ENCODE peak calls at places on chromosome 11, in five cellular contexts. N, X, V, P and L are unnamed samples.

GRCh38 chr11:8013833-8014232 is 26.7 kb downstream of the EIF3F start:
- DNase-seq in N (no peak), X (no peak), V (no peak), P (no peak), L (no peak)

GRCh38 chr11:125423247-125423849 is 72.7 kb downstream of the FEZ1 start:
- DNase-seq in N (no peak), X (peak; percentile 19), V (no peak), P (no peak), L (peak; percentile 52)

GRCh38 chr11:76256448-76256847 is 50.1 kb upstream of the WNT11 start:
- DNase-seq in N (no peak), X (no peak), V (no peak), P (no peak), L (no peak)

GRCh38 chr11:34614334-34615113 is 6.4 kb upstream of the EHF start:
- DNase-seq in N (no peak), X (no peak), V (peak; percentile 16), P (no peak), L (no peak)

GRCh38 chr11:2298795-2299747 is 2.6 kb downstream of the C11orf21 start:
- DNase-seq in N (peak; percentile 21), X (no peak), V (no peak), P (peak; percentile 40), L (peak; percentile 70)

GRCh38 chr11:69257134-69257533 is 36.8 kb upstream of the MYEOV start:
- DNase-seq in N (no peak), X (no peak), V (no peak), P (no peak), L (no peak)

GRCh38 chr11:121452609-121453150 is at the start of gene SORL1-AS1:
- DNase-seq in N (peak; percentile 48), X (no peak), V (no peak), P (no peak), L (peak; percentile 47)

GRCh38 chr11:16178273-16178672 is 178.1 kb downstream of the SOX6 start:
- DNase-seq in N (no peak), X (no peak), V (no peak), P (no peak), L (no peak)

GRCh38 chr11:111976119-111976518 is 39.0 kb downstream of the DIXDC1 start:
- DNase-seq in N (no peak), X (no peak), V (no peak), P (no peak), L (no peak)

GRCh38 chr11:7514099-7514725 is 413 bp downstream of the PPFIBP2 start:
- DNase-seq in N (no peak), X (no peak), V (no peak), P (no peak), L (no peak)

GRCh38 chr11:12544986-12545775 is 129.0 kb upstream of the TEAD1 start:
- DNase-seq in N (peak; percentile 42), X (no peak), V (peak; percentile 36), P (no peak), L (no peak)

GRCh38 chr11:34250732-34251639 is 106.8 kb downstream of the ABTB2 start:
- DNase-seq in N (peak; percentile 84), X (peak; percentile 75), V (no peak), P (peak; percentile 89), L (peak; percentile 91)

GRCh38 chr11:60193687-60194433 is 11.0 kb upstream of the MS4A6A start:
- DNase-seq in N (peak; percentile 89), X (peak; percentile 56), V (peak; percentile 0), P (peak; percentile 43), L (peak; percentile 89)

GRCh38 chr11:93659841-93660240 is 1.6 kb upstream of the CEP295 start:
- DNase-seq in N (no peak), X (no peak), V (peak; percentile 32), P (no peak), L (no peak)

GRCh38 chr11:111808063-111808588 is 41.9 kb upstream of the PPP2R1B start:
- DNase-seq in N (no peak), X (no peak), V (no peak), P (no peak), L (no peak)

GRCh38 chr11:45704133-45704532 is 38.7 kb upstream of the CHST1 start:
- DNase-seq in N (no peak), X (no peak), V (no peak), P (no peak), L (no peak)

GRCh38 chr11:130216591-130217132 is 57.1 kb downstream of the ST14 start:
- DNase-seq in N (no peak), X (no peak), V (no peak), P (no peak), L (no peak)

GRCh38 chr11:85806876-85807275 is 4.1 kb downstream of the SYTL2 start:
- DNase-seq in N (peak; percentile 76), X (no peak), V (no peak), P (no peak), L (no peak)

DNA sequence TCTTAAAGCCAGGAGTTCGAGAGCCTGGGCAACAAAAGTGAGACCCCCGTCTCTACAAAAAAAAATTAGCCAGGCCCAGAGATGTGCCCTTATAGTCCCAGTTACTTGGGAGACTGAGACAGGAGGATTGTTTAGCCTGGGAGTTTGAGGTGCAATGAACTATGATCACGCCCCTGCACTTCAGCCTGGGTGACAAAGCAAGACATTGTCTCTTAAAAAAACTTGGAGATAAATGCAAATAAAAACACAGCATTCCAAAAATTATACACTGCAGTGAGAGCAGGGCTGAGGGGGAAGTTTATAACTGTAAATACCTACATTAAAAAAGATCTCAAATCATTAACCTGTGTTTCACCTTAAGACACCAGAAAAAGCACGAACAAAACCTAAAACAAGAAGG is 22.1 kb downstream of the AP2A2 start:
- DNase-seq in N (no peak), X (no peak), V (no peak), P (no peak), L (no peak)
- TF ChIP-seq EZH2 in N (no peak), X (no peak), V (no peak), P (no peak), L (no peak)

DNA sequence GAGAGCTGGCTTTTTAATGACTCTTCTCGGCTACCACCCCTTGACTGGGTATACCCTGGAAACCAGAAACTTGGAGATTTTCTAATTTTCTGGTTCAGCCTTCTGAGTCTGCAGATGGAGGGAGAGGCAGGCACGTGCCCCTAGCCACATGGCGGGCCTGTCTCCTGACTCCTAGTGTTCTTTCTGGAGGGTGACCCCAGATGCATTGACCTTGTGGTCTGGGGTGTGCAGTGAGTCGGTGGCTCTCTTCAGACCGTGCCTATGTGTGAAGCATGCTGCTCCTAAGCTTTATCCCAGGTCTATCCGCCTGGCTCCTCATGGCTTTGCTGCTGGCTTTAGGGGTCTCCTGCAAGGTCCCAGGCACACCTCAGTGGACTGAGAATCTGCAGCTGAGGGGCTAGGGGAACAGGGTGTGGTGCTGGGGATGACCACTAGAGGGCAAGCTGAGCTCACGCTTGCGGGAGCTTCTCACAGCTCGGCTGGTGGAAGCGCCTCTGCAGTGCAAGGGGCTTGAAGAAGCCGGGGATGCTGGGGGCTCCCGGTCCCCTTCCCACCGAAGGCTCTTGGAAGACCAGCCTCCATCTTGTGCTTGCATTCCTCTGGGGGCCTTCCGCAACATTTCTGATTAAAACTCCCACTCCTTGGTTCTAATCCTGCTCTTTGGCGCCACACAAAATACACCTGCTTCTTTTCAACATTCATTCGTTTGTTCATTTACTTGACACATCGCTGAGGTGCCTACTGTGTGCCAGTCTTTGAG is 51.8 kb downstream of the OTOG start:
- DNase-seq in N (peak; percentile 20), X (peak; percentile 24), V (peak; percentile 18), P (no peak), L (peak; percentile 78)
- TF ChIP-seq EZH2 in N (no peak), X (no peak), V (no peak), P (no peak), L (no peak)

GRCh38 chr11:20156280-20156875 is 3.9 kb downstream of the DBX1 start:
- DNase-seq in N (no peak), X (no peak), V (no peak), P (no peak), L (no peak)

GRCh38 chr11:20157768-20158167 is 2.5 kb downstream of the DBX1 start:
- DNase-seq in N (no peak), X (no peak), V (no peak), P (no peak), L (no peak)

GRCh38 chr11:20154381-20154780 is 5.9 kb downstream of the DBX1 start:
- DNase-seq in N (no peak), X (no peak), V (no peak), P (no peak), L (peak; percentile 13)

GRCh38 chr11:20156876-20157613 is 3.2 kb downstream of the DBX1 start:
- DNase-seq in N (no peak), X (no peak), V (no peak), P (no peak), L (no peak)

GRCh38 chr11:20155683-20156279 is 4.5 kb downstream of the DBX1 start:
- DNase-seq in N (no peak), X (no peak), V (no peak), P (no peak), L (no peak)
- TF ChIP-seq EZH2 in N (peak; percentile 80), X (no peak), V (no peak), P (no peak), L (no peak)

GRCh38 chr11:32434387-32435151 is 770 bp downstream of the WT1 start:
- DNase-seq in N (no peak), X (no peak), V (no peak), P (no peak), L (peak; percentile 62)
- TF ChIP-seq EZH2 in N (no peak), X (no peak), V (peak; percentile 89), P (no peak), L (no peak)

GRCh38 chr11:73143126-73143838 is 1.2 kb upstream of the FCHSD2 start:
- DNase-seq in N (no peak), X (no peak), V (no peak), P (peak; percentile 33), L (no peak)

GRCh38 chr11:73141031-73141308 is 1.1 kb downstream of the FCHSD2 start:
- DNase-seq in N (peak; percentile 9), X (no peak), V (no peak), P (peak; percentile 16), L (peak; percentile 35)

GRCh38 chr11:73142128-73142377 is at the start of gene FCHSD2:
- DNase-seq in N (no peak), X (no peak), V (no peak), P (no peak), L (no peak)

GRCh38 chr11:73140213-73141030 is 1.7 kb downstream of the FCHSD2 start:
- DNase-seq in N (peak; percentile 27), X (no peak), V (peak; percentile 23), P (no peak), L (peak; percentile 48)

GRCh38 chr11:73141309-73142127 is 600 bp downstream of the FCHSD2 start:
- DNase-seq in N (peak; percentile 64), X (peak; percentile 13), V (peak; percentile 60), P (peak; percentile 64), L (peak; percentile 62)
- TF ChIP-seq EZH2 in N (no peak), X (no peak), V (no peak), P (no peak), L (no peak)

GRCh38 chr11:107017433-107018227 is 646 bp downstream of the GUCY1A2 start:
- DNase-seq in N (no peak), X (no peak), V (peak; percentile 22), P (no peak), L (peak; percentile 21)
- TF ChIP-seq EZH2 in N (peak; percentile 42), X (no peak), V (peak; percentile 63), P (no peak), L (peak; percentile 82)

DNA sequence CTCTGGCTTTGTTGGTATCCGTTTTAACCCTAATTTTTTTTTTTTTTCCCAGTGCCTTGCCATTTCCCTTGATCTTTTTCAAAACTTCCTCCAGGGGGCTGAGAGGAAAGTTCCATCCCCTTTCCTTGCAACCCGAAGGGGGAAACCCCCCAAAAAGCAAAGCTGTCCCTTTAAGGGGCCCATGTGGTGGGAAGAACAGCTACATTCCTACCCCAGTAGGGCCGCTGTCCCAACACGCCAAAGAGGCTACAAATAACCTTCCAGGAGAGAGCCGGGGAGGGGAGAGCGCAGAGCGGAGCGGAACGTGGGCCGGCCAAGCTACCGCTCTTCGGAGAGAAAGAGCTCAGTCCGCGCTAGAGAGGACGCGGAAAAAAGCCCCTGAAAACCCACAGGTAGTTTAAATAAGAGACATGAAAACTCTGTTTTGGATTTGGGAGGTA is 1.7 kb downstream of the LRP4 start:
- DNase-seq in N (peak; percentile 81), X (no peak), V (peak; percentile 63), P (no peak), L (no peak)
- TF ChIP-seq EZH2 in N (no peak), X (no peak), V (no peak), P (no peak), L (no peak)